ENCODE peak calls at places on chromosome 3, in four cellular contexts. P, X, N and A are unnamed samples.

GRCh38 chr3:70811880-70812279 is 499.4 kb upstream of the MDFIC2 start:
- DNase-seq in N (peak), P (no peak), X (no peak), A (peak)

GRCh38 chr3:46109635-46110005 is 82.3 kb upstream of the XCR1 start:
- DNase-seq in N (no peak), X (no peak), P (no peak), A (no peak)

GRCh38 chr3:71753716-71754609 is at the start of gene GPR27:
- DNase-seq in X (peak), N (no peak), P (peak), A (no peak)

GRCh38 chr3:128170866-128171516 is 17.7 kb downstream of the EEFSEC start:
- DNase-seq in X (peak), N (peak), P (no peak), A (peak)

GRCh38 chr3:196202516-196202970 is 8.7 kb downstream of the ZDHHC19 start:
- DNase-seq in N (no peak), P (no peak), X (no peak), A (no peak)

GRCh38 chr3:150736316-150736719 is 26.7 kb downstream of the SIAH2 start:
- DNase-seq in N (peak), X (no peak), P (no peak), A (peak)

GRCh38 chr3:13377021-13377420 is 43.1 kb downstream of the NUP210 start:
- DNase-seq in X (no peak), N (no peak), P (no peak), A (no peak)

GRCh38 chr3:22734756-22735155 is 468.4 kb upstream of the UBE2E2 start:
- DNase-seq in X (no peak), N (peak), P (no peak), A (no peak)

GRCh38 chr3:146334151-146334550 is 83.2 kb upstream of the PLSCR4 start:
- DNase-seq in P (no peak), N (peak), X (peak), A (peak)

GRCh38 chr3:141307351-141308059 is 60.8 kb upstream of the ZBTB38 start:
- DNase-seq in P (peak), N (no peak), X (no peak), A (no peak)

GRCh38 chr3:170258105-170258487 is 35.9 kb downstream of the PRKCI start:
- DNase-seq in X (no peak), N (no peak), P (no peak), A (peak)

GRCh38 chr3:170611746-170612145 is 25.9 kb upstream of the SLC7A14 start:
- DNase-seq in X (no peak), P (no peak), N (no peak), A (no peak)

GRCh38 chr3:156762631-156763185 is 63.4 kb upstream of the LEKR1 start:
- DNase-seq in X (peak), N (peak), P (no peak), A (no peak)